ENCODE peak calls at places on chromosomes 2 and 18, in nine cellular contexts. M is fibroblast of mammary gland, J is fibroblast of pulmonary artery, R is upper lobe of left lung, C is GM23248, S is neuronal stem cell, V is A549, X is iPS DF 6.9, I is stomach. A is an unnamed sample.

GRCh38 chr2:27461118-27461517 is 18.9 kb downstream of the KRTCAP3 start:
- DNase-seq in C (no peak), R (no peak), X (no peak), I (peak; percentile 89), V (no peak), J (no peak), S (no peak), M (no peak), A (no peak)

GRCh38 chr18:49412673-49413072 is 47.8 kb downstream of the DYM start:
- DNase-seq in V (no peak), I (no peak), M (no peak), J (no peak), R (no peak), X (no peak), C (no peak), S (no peak), A (no peak)

GRCh38 chr18:55497825-55498403 is 90.1 kb downstream of the TCF4 start:
- DNase-seq in X (no peak), C (no peak), S (no peak), R (no peak), V (no peak), I (no peak), J (no peak), M (no peak), A (no peak)

GRCh38 chr2:28429636-28430376 is 37.1 kb downstream of the FOSL2 start:
- DNase-seq in I (no peak), C (no peak), V (no peak), J (no peak), S (no peak), R (no peak), X (no peak), M (no peak), A (no peak)

GRCh38 chr18:9845256-9845655 is 40.5 kb upstream of the TXNDC2 start:
- DNase-seq in C (no peak), I (no peak), M (no peak), V (no peak), J (no peak), S (no peak), R (no peak), X (no peak), A (no peak)

GRCh38 chr2:17916584-17916983 is 38.1 kb downstream of the KCNS3 start:
- DNase-seq in V (no peak), M (no peak), X (no peak), R (no peak), S (no peak), J (no peak), I (no peak), C (no peak), A (no peak)

GRCh38 chr2:128777091-128778045 is 458.7 kb upstream of the HS6ST1 start:
- DNase-seq in S (no peak), R (peak; percentile 14), V (no peak), X (no peak), I (peak; percentile 14), C (no peak), M (no peak), J (no peak), A (no peak)

GRCh38 chr2:194591192-194591591 is 1065.8 kb upstream of the SLC39A10 start:
- DNase-seq in R (peak; percentile 51), M (no peak), I (no peak), C (no peak), V (no peak), J (no peak), S (no peak), X (no peak), A (no peak)

GRCh38 chr18:3995476-3996102 is 459.5 kb downstream of the DLGAP1 start:
- DNase-seq in J (peak; percentile 83), M (peak; percentile 83), V (no peak), X (peak; percentile 58), S (peak; percentile 68), C (peak; percentile 74), R (peak; percentile 42), I (peak; percentile 64), A (peak; percentile 69)

GRCh38 chr18:48842259-48843061 is 108.3 kb downstream of the SMAD7 start:
- DNase-seq in V (no peak), J (peak; percentile 73), R (no peak), S (no peak), X (no peak), I (peak; percentile 44), M (no peak), C (no peak), A (no peak)

GRCh38 chr2:156897548-156897947 is 360.0 kb upstream of the GALNT5 start:
- DNase-seq in V (no peak), R (no peak), S (no peak), M (no peak), C (no peak), I (no peak), J (no peak), X (no peak), A (no peak)

GRCh38 chr2:121018136-121019057 is 266.6 kb downstream of the TFCP2L1 start:
- DNase-seq in I (no peak), C (no peak), V (no peak), S (peak; percentile 45), R (no peak), M (no peak), X (peak; percentile 41), J (peak; percentile 35), A (no peak)

GRCh38 chr2:55048514-55048924 is 1.7 kb downstream of the RTN4 start:
- DNase-seq in V (no peak), I (no peak), J (peak; percentile 53), R (peak; percentile 38), C (peak; percentile 71), S (no peak), X (no peak), M (peak; percentile 48), A (peak; percentile 47)

GRCh38 chr2:55045685-55046221 is 4.5 kb downstream of the RTN4 start:
- DNase-seq in J (no peak), S (no peak), R (no peak), X (no peak), M (no peak), V (no peak), C (peak; percentile 33), I (no peak), A (peak; percentile 20)

GRCh38 chr2:55048925-55049793 is 1.1 kb downstream of the RTN4 start:
- DNase-seq in C (peak; percentile 93), R (peak; percentile 92), J (peak; percentile 82), M (peak; percentile 70), X (no peak), S (peak; percentile 71), V (peak; percentile 80), I (peak; percentile 86), A (peak; percentile 72)

GRCh38 chr2:55049794-55050132 is 488 bp downstream of the RTN4 start:
- DNase-seq in J (no peak), X (no peak), V (no peak), C (peak; percentile 49), I (no peak), S (no peak), R (no peak), M (no peak), A (no peak)

GRCh38 chr2:55047677-55048299 is 2.5 kb downstream of the RTN4 start:
- DNase-seq in R (peak; percentile 57), S (no peak), J (peak; percentile 67), X (no peak), V (no peak), C (peak; percentile 73), M (peak; percentile 53), I (no peak), A (peak; percentile 85)
- H3K4me3 ChIP-seq in R (peak overlapping the region; percentile 92), S (no peak overlapping the region), J (peak overlapping the region; percentile 96), X (peak overlapping the region; percentile 30), V (peak overlapping the region; percentile 95), C (peak overlapping the region; percentile 98), M (peak overlapping the region; percentile 95), I (peak overlapping the region; percentile 93), A (peak overlapping the region; percentile 74)

DNA sequence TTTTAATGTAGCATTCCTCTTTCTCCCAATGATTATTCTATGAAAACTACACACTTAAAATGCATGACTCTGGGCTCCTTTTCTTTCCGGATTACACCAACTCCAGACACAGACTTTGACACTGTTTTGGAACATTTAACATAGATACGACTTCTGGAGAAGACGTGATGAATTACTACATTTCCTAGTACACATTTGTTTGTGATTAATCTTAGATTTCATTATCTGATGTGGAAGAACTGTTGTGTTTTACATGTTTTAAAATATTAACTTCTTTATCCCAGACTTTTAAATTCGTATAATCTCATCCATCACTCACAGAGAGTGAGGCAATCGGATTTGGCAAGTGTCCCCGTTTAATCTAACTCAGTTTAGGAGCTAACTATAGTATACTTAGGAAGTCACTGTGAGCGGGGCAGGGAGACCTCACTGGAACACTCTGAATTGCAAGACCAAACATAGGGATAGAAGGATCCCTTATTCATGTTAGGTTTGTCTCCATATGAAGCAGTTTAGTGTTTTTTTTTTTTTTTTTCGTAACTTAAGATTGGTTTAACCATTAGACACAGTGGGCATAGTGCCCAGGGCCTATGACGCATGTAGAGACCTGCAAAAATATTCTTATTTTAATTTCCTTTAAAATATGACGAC is 66.7 kb downstream of the PDE1A start:
- DNase-seq in C (peak; percentile 39), V (no peak), M (peak; percentile 90), R (peak; percentile 24), J (peak; percentile 89), X (no peak), S (no peak), I (peak; percentile 60), A (peak; percentile 15)
- H3K4me3 ChIP-seq in C (no peak overlapping the region), V (peak overlapping the region; percentile 15), M (no peak overlapping the region), R (no peak overlapping the region), J (no peak overlapping the region), X (no peak overlapping the region), S (no peak overlapping the region), I (no peak overlapping the region), A (no peak overlapping the region)

GRCh38 chr18:57436965-57437333 is 1.8 kb downstream of the ONECUT2 start:
- DNase-seq in M (no peak), V (no peak), S (no peak), I (no peak), R (no peak), J (no peak), C (no peak), X (no peak), A (no peak)
- H3K4me3 ChIP-seq in M (no peak overlapping the region), V (peak overlapping the region; percentile 61), S (no peak overlapping the region), I (no peak overlapping the region), R (no peak overlapping the region), J (no peak overlapping the region), C (no peak overlapping the region), X (no peak overlapping the region), A (peak overlapping the region; percentile 61)

GRCh38 chr18:24397694-24398365 is at the start of gene OSBPL1A:
- DNase-seq in R (peak; percentile 98), I (peak; percentile 96), X (peak; percentile 94), M (peak; percentile 83), V (peak; percentile 69), S (peak; percentile 95), J (peak; percentile 94), C (peak; percentile 94), A (peak; percentile 93)

GRCh38 chr18:24396082-24396623 is 1.5 kb downstream of the OSBPL1A start:
- DNase-seq in M (peak; percentile 38), R (no peak), J (no peak), V (no peak), S (no peak), I (no peak), X (no peak), C (peak; percentile 37), A (no peak)

GRCh38 chr18:24397131-24397693 is 412 bp downstream of the OSBPL1A start:
- DNase-seq in C (peak; percentile 89), X (no peak), J (peak; percentile 87), R (peak; percentile 87), I (peak; percentile 44), S (no peak), V (peak; percentile 33), M (peak; percentile 81), A (peak; percentile 55)

GRCh38 chr18:24400587-24400986 is 3.0 kb upstream of the OSBPL1A start:
- DNase-seq in V (no peak), S (no peak), C (no peak), R (no peak), X (no peak), J (no peak), I (no peak), M (no peak), A (no peak)

GRCh38 chr18:24398515-24398914 is 891 bp upstream of the OSBPL1A start:
- DNase-seq in C (peak; percentile 76), I (no peak), M (peak; percentile 25), J (no peak), X (no peak), R (no peak), S (no peak), V (no peak), A (peak; percentile 43)
- H3K4me3 ChIP-seq in C (peak overlapping the region; percentile 79), I (peak overlapping the region; percentile 83), M (no peak overlapping the region), J (peak overlapping the region; percentile 84), X (peak overlapping the region; percentile 21), R (peak overlapping the region; percentile 75), S (no peak overlapping the region), V (peak overlapping the region; percentile 72), A (peak overlapping the region; percentile 80)